ENCODE peak calls at places on chromosomes 5 and 9, in five cellular contexts. H is brain pericyte, P is AML-193, I is WTC11, U is fibroblast of pulmonary artery. S is an unnamed sample.

GRCh38 chr9:93667627-93668026 is 91.2 kb downstream of the PHF2 start:
- DNase-seq in I (peak; percentile 4), P (no peak), U (no peak), H (no peak), S (no peak)

GRCh38 chr5:819078-819477 is 31.7 kb downstream of the ZDHHC11 start:
- DNase-seq in U (no peak), H (no peak), P (no peak), I (no peak), S (no peak)

GRCh38 chr5:132497488-132497997 is 7.0 kb upstream of the IRF1 start:
- DNase-seq in I (no peak), H (no peak), P (no peak), U (peak; percentile 94), S (no peak)

GRCh38 chr5:168365581-168366081 is 74.2 kb downstream of the WWC1 start:
- DNase-seq in U (peak; percentile 50), H (no peak), P (no peak), I (peak; percentile 60), S (no peak)

GRCh38 chr5:108382784-108383358 is 973 bp upstream of the FBXL17 start:
- DNase-seq in I (no peak), H (no peak), U (no peak), P (peak; percentile 63), S (peak; percentile 81)

GRCh38 chr5:66520854-66521253 is 75.3 kb upstream of the MAST4 start:
- DNase-seq in I (no peak), P (no peak), U (no peak), H (no peak), S (peak; percentile 25)

GRCh38 chr5:155082401-155082800 is 68.8 kb downstream of the KIF4B start:
- DNase-seq in I (no peak), P (no peak), H (no peak), U (peak; percentile 75), S (no peak)

GRCh38 chr5:177964471-177964870 is 31.6 kb downstream of the PROP1 start:
- DNase-seq in P (no peak), H (no peak), I (no peak), U (no peak), S (no peak)

GRCh38 chr5:86766103-86766502 is 148.4 kb downstream of the COX7C start:
- DNase-seq in U (no peak), H (no peak), I (no peak), P (no peak), S (no peak)

GRCh38 chr5:137453476-137454080 is 45.5 kb downstream of the SPOCK1 start:
- DNase-seq in I (no peak), H (no peak), U (peak; percentile 81), P (peak; percentile 19), S (peak; percentile 68)

GRCh38 chr5:83509535-83509934 is 38.0 kb downstream of the VCAN start:
- DNase-seq in U (peak; percentile 88), I (no peak), P (no peak), H (peak; percentile 17), S (no peak)

GRCh38 chr5:167684251-167684650 is 607.2 kb upstream of the WWC1 start:
- DNase-seq in P (no peak), I (no peak), U (peak; percentile 18), H (no peak), S (no peak)

GRCh38 chr9:29214702-29215248 is 1641.5 kb upstream of the C9orf72 start:
- DNase-seq in P (no peak), U (no peak), H (no peak), I (peak; percentile 44), S (peak; percentile 60)

GRCh38 chr9:35162605-35163315 is 951 bp downstream of the UNC13B start:
- DNase-seq in P (no peak), I (no peak), H (no peak), U (no peak), S (peak; percentile 25)

GRCh38 chr9:7500521-7500920 is 299.1 kb downstream of the DMAC1 start:
- DNase-seq in I (no peak), P (no peak), H (no peak), U (no peak), S (no peak)

GRCh38 chr9:122070728-122071127 is 22.4 kb downstream of the TTLL11 start:
- DNase-seq in P (no peak), I (no peak), H (no peak), U (no peak), S (no peak)

GRCh38 chr5:174920906-174921550 is 196.6 kb downstream of the MSX2 start:
- DNase-seq in H (no peak), P (no peak), I (peak; percentile 60), U (no peak), S (no peak)

GRCh38 chr5:103605277-103605676 is 42.7 kb upstream of the NUDT12 start:
- DNase-seq in U (no peak), I (peak; percentile 11), P (no peak), H (no peak), S (peak; percentile 77)

GRCh38 chr5:141519605-141520288 is 30.9 kb downstream of the PCDHGC5 start:
- DNase-seq in I (no peak), H (no peak), P (peak; percentile 26), U (no peak), S (no peak)

GRCh38 chr5:133938932-133939331 is 29.5 kb downstream of the C5orf15 start:
- DNase-seq in U (no peak), I (no peak), H (no peak), P (no peak), S (no peak)